ENCODE peak calls at places on chromosomes 4 and X, in five cellular contexts. One of them, this sample, is unnamed.

GRCh38 chr4:77358315-77358928 is 201.4 kb downstream of the CCNG2 start:
- DNase-seq in lung microvascular endothelial cell: peak; percentile 65
- DNase-seq in brain microvascular endothelial cell: peak; percentile 24
- DNase-seq in cardiac muscle cell: peak; percentile 52
- DNase-seq in cortex of kidney: no peak
- DNase-seq in this sample: peak; percentile 86

GRCh38 chrX:128543114-128543513 is 490.9 kb upstream of the ACTRT1 start:
- DNase-seq in lung microvascular endothelial cell: no peak
- DNase-seq in brain microvascular endothelial cell: no peak
- DNase-seq in cardiac muscle cell: no peak
- DNase-seq in cortex of kidney: no peak
- DNase-seq in this sample: no peak

GRCh38 chrX:154321624-154322023 is 26.0 kb downstream of the TKTL1 start:
- DNase-seq in lung microvascular endothelial cell: peak; percentile 26
- DNase-seq in brain microvascular endothelial cell: no peak
- DNase-seq in cardiac muscle cell: peak; percentile 5
- DNase-seq in cortex of kidney: no peak
- DNase-seq in this sample: no peak

GRCh38 chrX:150704030-150704613 is 10.9 kb downstream of the MTMR1 start:
- DNase-seq in lung microvascular endothelial cell: no peak
- DNase-seq in brain microvascular endothelial cell: peak; percentile 74
- DNase-seq in cardiac muscle cell: peak; percentile 54
- DNase-seq in cortex of kidney: no peak
- DNase-seq in this sample: peak; percentile 74

GRCh38 chrX:150573702-150574101 is 5.3 kb downstream of the MTM1 start:
- DNase-seq in lung microvascular endothelial cell: no peak
- DNase-seq in brain microvascular endothelial cell: no peak
- DNase-seq in cardiac muscle cell: no peak
- DNase-seq in cortex of kidney: no peak
- DNase-seq in this sample: no peak

GRCh38 chr4:86496094-86497060 is 97.7 kb upstream of the PTPN13 start:
- DNase-seq in lung microvascular endothelial cell: peak; percentile 57
- DNase-seq in brain microvascular endothelial cell: peak; percentile 25
- DNase-seq in cardiac muscle cell: peak; percentile 71
- DNase-seq in cortex of kidney: no peak
- DNase-seq in this sample: peak; percentile 79

GRCh38 chr4:71677568-71677967 is 106.3 kb downstream of the GC start:
- DNase-seq in lung microvascular endothelial cell: no peak
- DNase-seq in brain microvascular endothelial cell: no peak
- DNase-seq in cardiac muscle cell: no peak
- DNase-seq in cortex of kidney: no peak
- DNase-seq in this sample: no peak

GRCh38 chr4:75843596-75843995 is 58.7 kb downstream of the PPEF2 start:
- DNase-seq in lung microvascular endothelial cell: no peak
- DNase-seq in brain microvascular endothelial cell: no peak
- DNase-seq in cardiac muscle cell: no peak
- DNase-seq in cortex of kidney: no peak
- DNase-seq in this sample: no peak

GRCh38 chr4:175811171-175811570 is 893 bp downstream of the GPM6A start:
- DNase-seq in lung microvascular endothelial cell: no peak
- DNase-seq in brain microvascular endothelial cell: no peak
- DNase-seq in cardiac muscle cell: no peak
- DNase-seq in cortex of kidney: no peak
- DNase-seq in this sample: no peak

GRCh38 chr4:128006592-128006991 is 41.4 kb downstream of the ABHD18 start:
- DNase-seq in lung microvascular endothelial cell: no peak
- DNase-seq in brain microvascular endothelial cell: peak; percentile 31
- DNase-seq in cardiac muscle cell: peak; percentile 58
- DNase-seq in cortex of kidney: no peak
- DNase-seq in this sample: peak; percentile 26

GRCh38 chrX:28787206-28787605 is 200.0 kb downstream of the IL1RAPL1 start:
- DNase-seq in lung microvascular endothelial cell: no peak
- DNase-seq in brain microvascular endothelial cell: peak; percentile 53
- DNase-seq in cardiac muscle cell: peak; percentile 59
- DNase-seq in cortex of kidney: no peak
- DNase-seq in this sample: no peak

GRCh38 chr4:158858410-158859189 is 89.8 kb downstream of the FNIP2 start:
- DNase-seq in lung microvascular endothelial cell: no peak
- DNase-seq in brain microvascular endothelial cell: peak; percentile 62
- DNase-seq in cardiac muscle cell: no peak
- DNase-seq in cortex of kidney: no peak
- DNase-seq in this sample: peak; percentile 80

GRCh38 chrX:110156167-110156754 is 153.3 kb downstream of the TMEM164 start:
- DNase-seq in lung microvascular endothelial cell: peak; percentile 32
- DNase-seq in brain microvascular endothelial cell: no peak
- DNase-seq in cardiac muscle cell: no peak
- DNase-seq in cortex of kidney: no peak
- DNase-seq in this sample: no peak